ENCODE peak calls at places on chromosomes 2 and 18, in seven cellular contexts. J is GM20000; E is right atrium auricular region; I is DND-41; Y is mucosa of descending colon; Z is body of pancreas; L is CD4-positive, alpha-beta T cell. G is an unnamed sample.

GRCh38 chr18:28999711-29000110 is 822.8 kb upstream of the CDH2 start:
- DNase-seq in J (no peak), Y (no peak), Z (no peak), E (no peak), L (no peak), I (no peak), G (no peak)

GRCh38 chr2:54535599-54536195 is 79.6 kb downstream of the SPTBN1 start:
- DNase-seq in I (no peak), Z (no peak), J (no peak), E (no peak), L (no peak), Y (no peak), G (no peak)

GRCh38 chr18:35590935-35591334 is 9.4 kb downstream of the GALNT1 start:
- DNase-seq in J (no peak), I (no peak), E (no peak), Y (no peak), Z (no peak), L (no peak), G (no peak)

GRCh38 chr2:99710720-99711612 is 221.1 kb upstream of the REV1 start:
- DNase-seq in I (no peak), Y (no peak), E (no peak), J (no peak), Z (no peak), L (no peak), G (peak; percentile 42)

GRCh38 chr2:160606336-160606735 is 112.7 kb upstream of the RBMS1 start:
- DNase-seq in J (no peak), Y (no peak), E (no peak), Z (no peak), I (no peak), L (no peak), G (no peak)

GRCh38 chr2:29349316-29350030 is 234.3 kb downstream of the CLIP4 start:
- DNase-seq in J (no peak), Y (no peak), Z (no peak), I (no peak), L (no peak), E (no peak), G (no peak)

GRCh38 chr2:66434679-66435548 is at the start of gene MEIS1:
- DNase-seq in L (no peak), Y (peak; percentile 87), E (peak; percentile 96), Z (peak; percentile 97), J (peak; percentile 70), I (no peak), G (peak; percentile 93)

GRCh38 chr2:62857139-62857931 is 151.8 kb downstream of the EHBP1 start:
- DNase-seq in J (no peak), I (no peak), Z (no peak), Y (no peak), E (no peak), L (no peak), G (peak; percentile 20)

GRCh38 chr2:72955188-72956049 is 38.1 kb downstream of the EMX1 start:
- DNase-seq in L (no peak), J (no peak), E (no peak), Z (no peak), Y (peak; percentile 18), I (no peak), G (no peak)

GRCh38 chr2:120951701-120952100 is 216.0 kb downstream of the GLI2 start:
- DNase-seq in Z (no peak), E (no peak), I (no peak), Y (no peak), L (no peak), J (no peak), G (no peak)

GRCh38 chr18:48872234-48873145 is 78.3 kb downstream of the SMAD7 start:
- DNase-seq in E (no peak), Z (no peak), Y (no peak), J (no peak), I (no peak), L (no peak), G (no peak)

GRCh38 chr2:182049783-182050182 is 64.1 kb downstream of the PPP1R1C start:
- DNase-seq in J (no peak), Z (no peak), Y (no peak), L (no peak), I (no peak), E (no peak), G (no peak)

GRCh38 chr18:32891797-32892196 is 119.0 kb upstream of the KLHL14 start:
- DNase-seq in Z (no peak), J (no peak), I (no peak), Y (no peak), E (no peak), L (no peak), G (no peak)
- TF ChIP-seq CTCF in Z (no peak), J (no peak), I (peak; percentile 62), Y (no peak), E (no peak), L (no peak), G (no peak)

GRCh38 chr2:20135631-20136050 is 84.2 kb upstream of the LAPTM4A start:
- DNase-seq in I (peak; percentile 43), Y (no peak), E (no peak), L (peak; percentile 5), J (peak; percentile 75), Z (peak; percentile 79), G (peak; percentile 80)
- TF ChIP-seq CTCF in I (peak; percentile 71), Y (peak; percentile 54), E (peak; percentile 65), L (peak; percentile 17), J (peak; percentile 80), Z (peak; percentile 51), G (peak; percentile 77)

GRCh38 chr2:34547340-34547739 is 948.2 kb upstream of the FAM98A start:
- DNase-seq in J (no peak), I (no peak), E (no peak), Y (no peak), L (no peak), Z (peak; percentile 56), G (no peak)
- TF ChIP-seq CTCF in J (no peak), I (no peak), E (no peak), Y (no peak), L (no peak), Z (no peak), G (no peak)

GRCh38 chr2:161988589-161988988 is 85.4 kb downstream of the DPP4 start:
- DNase-seq in Y (no peak), Z (no peak), E (no peak), I (no peak), J (no peak), L (no peak), G (no peak)
- TF ChIP-seq CTCF in Y (no peak), Z (no peak), E (no peak), I (peak; percentile 53), J (peak; percentile 3), L (no peak), G (no peak)

GRCh38 chr2:158006961-158007664 is 94.6 kb upstream of the UPP2 start:
- DNase-seq in I (no peak), J (no peak), Z (peak; percentile 73), L (no peak), E (no peak), Y (no peak), G (no peak)
- TF ChIP-seq CTCF in I (peak; percentile 18), J (no peak), Z (no peak), L (no peak), E (no peak), Y (no peak), G (peak; percentile 7)

GRCh38 chr2:24233321-24233720 is 58.5 kb downstream of the FAM228A start:
- DNase-seq in Z (no peak), J (no peak), Y (no peak), E (no peak), I (no peak), L (no peak), G (no peak)
- TF ChIP-seq CTCF in Z (no peak), J (no peak), Y (no peak), E (no peak), I (no peak), L (no peak), G (no peak)

GRCh38 chr18:37210781-37211180 is 354.8 kb downstream of the CELF4 start:
- DNase-seq in L (no peak), Z (no peak), Y (no peak), J (no peak), E (no peak), I (no peak), G (no peak)

DNA sequence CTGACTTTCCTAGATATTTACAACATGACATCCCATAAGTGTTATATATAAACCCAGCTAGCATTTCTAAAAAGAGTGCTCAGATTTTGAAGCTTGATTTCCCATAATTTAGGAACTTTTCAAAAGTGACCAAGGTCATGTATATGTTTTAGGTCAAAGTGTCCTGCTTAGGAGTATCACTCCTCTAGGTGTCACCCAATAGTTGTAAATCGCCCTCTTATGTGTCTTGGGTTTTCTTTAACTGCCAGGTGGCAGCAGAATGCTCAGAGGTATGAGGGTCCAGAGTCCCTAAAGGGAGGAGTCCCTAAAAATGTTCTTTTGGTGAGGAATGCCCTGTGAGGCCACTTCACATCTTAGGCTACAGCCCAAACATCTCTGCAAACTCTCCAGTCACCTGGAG is 358.3 kb downstream of the CELF4 start:
- DNase-seq in E (no peak), L (no peak), Z (no peak), J (no peak), I (no peak), Y (no peak), G (no peak)
- TF ChIP-seq CTCF in E (no peak), L (no peak), Z (no peak), J (no peak), I (no peak), Y (no peak), G (no peak)

G was measured in Caco-2.